ENCODE peak calls at places on chromosomes 13 and 19, in four cellular contexts. F is neuronal stem cell, V is H9, A is IMR-90. M is an unnamed sample.

GRCh38 chr19:38711726-38712153 is 32.5 kb downstream of the CAPN12 start:
- DNase-seq in F (no peak), V (no peak), A (peak), M (no peak)

GRCh38 chr13:108363651-108364050 is 94.1 kb downstream of the TNFSF13B start:
- DNase-seq in F (no peak), V (no peak), A (no peak), M (no peak)

GRCh38 chr19:22622901-22623840 is 11.0 kb upstream of the ZNF492 start:
- DNase-seq in F (no peak), V (no peak), A (no peak), M (no peak)

GRCh38 chr13:27599845-27600553 is 20.3 kb downstream of the LNX2 start:
- DNase-seq in F (no peak), V (no peak), A (peak), M (peak)

GRCh38 chr13:107927557-107927956 is 287.8 kb downstream of the LIG4 start:
- DNase-seq in F (no peak), V (no peak), A (no peak), M (no peak)

GRCh38 chr19:1649706-1650626 is 2.4 kb downstream of the TCF3 start:
- DNase-seq in F (no peak), V (no peak), A (no peak), M (no peak)

GRCh38 chr13:73421310-73421912 is 362.6 kb downstream of the KLF5 start:
- DNase-seq in F (no peak), V (no peak), A (peak), M (no peak)

GRCh38 chr19:17777840-17778620 is 16.9 kb upstream of the B3GNT3 start:
- DNase-seq in F (peak), V (peak), A (peak), M (peak)

GRCh38 chr19:6803036-6803404 is 30.5 kb downstream of the VAV1 start:
- DNase-seq in F (no peak), V (no peak), A (no peak), M (peak)
- H2BK5ac ChIP-seq in F (no peak), V (no peak), A (no peak), M (no peak)

GRCh38 chr19:48321372-48321621 is 4.1 kb upstream of the EMP3 start:
- DNase-seq in F (peak), V (peak), A (peak), M (peak)
- H2BK5ac ChIP-seq in F (peak), V (no peak), A (peak), M (peak)

GRCh38 chr19:41328818-41329220 is 18.8 kb downstream of the CCDC97 start:
- DNase-seq in F (no peak), V (no peak), A (no peak), M (no peak)

GRCh38 chr19:41327499-41328156 is 17.7 kb downstream of the CCDC97 start:
- DNase-seq in F (no peak), V (peak), A (peak), M (no peak)

GRCh38 chr19:41325947-41326706 is 16.2 kb downstream of the CCDC97 start:
- DNase-seq in F (no peak), V (no peak), A (peak), M (no peak)

GRCh38 chr19:41327076-41327475 is 17.1 kb downstream of the CCDC97 start:
- DNase-seq in F (no peak), V (no peak), A (no peak), M (no peak)

GRCh38 chr19:41328157-41328817 is 18.3 kb downstream of the CCDC97 start:
- DNase-seq in F (no peak), V (no peak), A (peak), M (no peak)
- H2BK5ac ChIP-seq in F (no peak), V (no peak), A (peak), M (peak)

DNA sequence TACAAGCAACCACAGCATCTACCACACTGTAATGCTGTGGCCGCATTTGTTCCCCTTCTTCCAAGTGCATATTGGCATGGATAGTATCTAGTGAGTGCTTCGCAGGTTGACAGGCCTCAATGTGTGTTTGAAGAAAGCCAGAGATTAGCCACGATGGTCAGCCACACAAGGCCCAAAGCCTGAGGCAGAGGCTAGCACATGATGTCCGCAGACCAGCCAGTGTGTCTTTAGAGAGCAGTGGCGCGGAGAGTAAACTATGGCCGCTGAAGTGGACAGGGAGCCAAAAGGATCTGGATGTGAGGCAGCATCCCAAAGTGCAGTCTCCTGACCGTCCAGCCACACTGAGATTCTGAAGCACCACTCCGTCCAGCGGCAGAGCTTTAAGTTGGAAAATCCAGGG is 36.0 kb downstream of the BRD4 start:
- DNase-seq in F (no peak), V (no peak), A (no peak), M (no peak)
- H2BK5ac ChIP-seq in F (no peak), V (no peak), A (no peak), M (no peak)

GRCh38 chr13:30308548-30308947 is 1.2 kb upstream of the KATNAL1 start:
- DNase-seq in F (no peak), V (no peak), A (peak), M (peak)
- H2BK5ac ChIP-seq in F (no peak), V (no peak), A (peak), M (no peak)

DNA sequence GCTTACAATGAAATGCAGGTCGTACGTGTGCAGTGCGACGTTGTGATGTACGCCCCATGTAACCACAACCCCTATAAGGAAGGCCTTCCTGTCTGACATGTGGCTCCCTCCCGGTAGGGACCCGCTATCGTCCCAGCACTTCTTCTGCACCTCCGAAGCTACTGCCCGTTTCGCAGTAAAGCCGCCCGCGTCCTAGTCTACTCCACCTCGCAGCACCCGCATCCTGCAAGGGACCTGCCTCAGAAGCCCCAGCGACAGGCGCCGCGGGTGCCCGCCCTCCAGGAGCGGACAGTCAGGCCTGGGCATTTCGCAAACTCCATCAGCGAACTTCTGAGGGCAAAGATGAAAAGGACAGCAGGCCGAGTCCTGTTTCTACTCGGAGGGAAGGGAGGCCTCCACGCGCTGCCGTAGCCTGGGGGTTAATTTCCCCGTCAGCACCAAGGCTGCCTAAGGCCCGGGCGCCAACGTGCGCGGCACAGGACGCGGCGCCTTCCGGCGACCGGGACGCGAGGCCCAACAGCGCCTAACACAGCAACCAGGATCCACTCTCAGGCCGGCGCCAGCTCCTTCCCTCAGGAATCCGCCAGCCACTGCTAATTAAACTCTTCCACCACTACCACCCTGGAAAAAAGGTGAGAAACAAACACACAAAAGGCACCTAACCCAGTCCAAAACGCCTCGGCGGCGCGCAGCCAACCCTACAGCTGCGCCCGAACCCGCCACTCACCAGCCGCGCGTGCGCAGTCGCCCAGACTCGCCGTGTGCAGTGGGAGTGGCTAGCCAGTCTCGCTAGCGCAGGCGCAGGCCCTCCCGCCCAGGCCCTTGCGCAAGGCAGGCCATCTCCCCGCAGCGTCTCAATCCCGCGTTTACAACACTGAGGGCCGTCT is at the start of gene EEF1AKMT1:
- DNase-seq in F (peak), V (peak), A (peak), M (peak)
- H2BK5ac ChIP-seq in F (peak), V (no peak), A (peak), M (peak)

M was measured in mesendoderm.